ENCODE peak calls at places on chromosome 3, in four cellular contexts. I, S, R and U are unnamed samples.

GRCh38 chr3:125715651-125716050 is 120.4 kb upstream of the OSBPL11 start:
- DNase-seq in I (no peak), R (no peak), S (no peak), U (no peak)

GRCh38 chr3:106212658-106213222 is 343.9 kb upstream of the CBLB start:
- DNase-seq in R (peak; percentile 14), S (no peak), I (no peak), U (no peak)

GRCh38 chr3:152043620-152044019 is 170.2 kb downstream of the SUCNR1 start:
- DNase-seq in I (no peak), S (no peak), R (peak; percentile 58), U (no peak)

GRCh38 chr3:94965867-94966471 is 903.1 kb downstream of the NSUN3 start:
- DNase-seq in I (no peak), S (no peak), R (no peak), U (no peak)

GRCh38 chr3:23648965-23649328 is 156.8 kb upstream of the UBE2E1 start:
- DNase-seq in I (no peak), S (no peak), R (no peak), U (no peak)

GRCh38 chr3:49165771-49166751 is at the start of gene CCDC71:
- DNase-seq in I (no peak), S (peak; percentile 64), R (peak; percentile 62), U (no peak)

GRCh38 chr3:16378415-16378814 is 113.4 kb downstream of the OXNAD1 start:
- DNase-seq in R (no peak), I (no peak), S (no peak), U (no peak)

GRCh38 chr3:149901770-149902169 is 68.9 kb downstream of the PFN2 start:
- DNase-seq in S (no peak), R (no peak), I (no peak), U (no peak)

GRCh38 chr3:122773856-122774535 is 19.6 kb downstream of the HSPBAP1 start:
- DNase-seq in R (no peak), S (no peak), I (no peak), U (no peak)

GRCh38 chr3:14537590-14538450 is 2.3 kb downstream of the GRIP2 start:
- DNase-seq in I (no peak), S (no peak), R (no peak), U (no peak)

GRCh38 chr3:81726735-81727134 is 34.7 kb downstream of the GBE1 start:
- DNase-seq in I (no peak), S (peak; percentile 79), R (peak; percentile 81), U (no peak)

GRCh38 chr3:52453496-52454234 is at the start of gene TNNC1:
- DNase-seq in S (no peak), R (no peak), I (no peak), U (no peak)

GRCh38 chr3:170429050-170429449 is 10.4 kb downstream of the CLDN11 start:
- DNase-seq in S (no peak), R (peak; percentile 57), I (no peak), U (no peak)

GRCh38 chr3:121748638-121749275 is 784 bp downstream of the GOLGB1 start:
- DNase-seq in R (peak; percentile 34), I (no peak), S (peak; percentile 64), U (peak; percentile 14)

GRCh38 chr3:13189639-13190375 is 116.6 kb upstream of the IQSEC1 start:
- DNase-seq in R (peak; percentile 8), S (peak; percentile 6), I (no peak), U (peak; percentile 1)

GRCh38 chr3:154552338-154552737 is 122.3 kb upstream of the GPR149 start:
- DNase-seq in R (no peak), S (no peak), I (no peak), U (no peak)

GRCh38 chr3:84885199-84885882 is 73.4 kb upstream of the CADM2 start:
- DNase-seq in I (no peak), S (no peak), R (no peak), U (no peak)

GRCh38 chr3:143529018-143529478 is 319.2 kb downstream of the SLC9A9 start:
- DNase-seq in R (peak; percentile 79), I (no peak), S (peak; percentile 77), U (no peak)

GRCh38 chr3:151795276-151795675 is 18.6 kb upstream of the AADAC start:
- DNase-seq in I (no peak), R (peak; percentile 89), S (peak; percentile 91), U (peak; percentile 52)

GRCh38 chr3:38648659-38649499 is 608 bp downstream of the SCN5A start:
- DNase-seq in R (no peak), I (no peak), S (no peak), U (no peak)

GRCh38 chr3:140428380-140428779 is 249.5 kb upstream of the TRIM42 start:
- DNase-seq in I (no peak), S (no peak), R (no peak), U (no peak)

GRCh38 chr3:38438421-38438820 is 15.3 kb upstream of the ACVR2B start:
- DNase-seq in I (no peak), R (no peak), S (peak; percentile 42), U (no peak)

GRCh38 chr3:53773586-53774368 is 72.4 kb downstream of the CHDH start:
- DNase-seq in I (no peak), S (peak; percentile 89), R (peak; percentile 97), U (peak; percentile 46)

GRCh38 chr3:69200384-69201068 is 78.1 kb upstream of the LMOD3 start:
- DNase-seq in R (peak; percentile 49), S (peak; percentile 78), I (no peak), U (peak; percentile 27)

GRCh38 chr3:42507252-42507651 is 4.8 kb downstream of the VIPR1 start:
- DNase-seq in I (no peak), S (no peak), R (no peak), U (no peak)

GRCh38 chr3:94619643-94620042 is 556.8 kb downstream of the NSUN3 start:
- DNase-seq in S (no peak), R (no peak), I (no peak), U (no peak)

GRCh38 chr3:150248116-150248864 is 159.8 kb upstream of the TSC22D2 start:
- DNase-seq in R (peak; percentile 88), S (peak; percentile 48), I (no peak), U (peak; percentile 73)

GRCh38 chr3:154931484-154931883 is 148.6 kb upstream of the MME start:
- DNase-seq in S (peak; percentile 82), R (peak; percentile 61), I (no peak), U (peak; percentile 75)

GRCh38 chr3:171883893-171884279 is 40.7 kb downstream of the TMEM212 start:
- DNase-seq in I (no peak), S (no peak), R (no peak), U (no peak)
- H3K4me3 ChIP-seq in I (no peak overlapping the region), S (no peak overlapping the region), R (no peak overlapping the region), U (no peak overlapping the region)

DNA sequence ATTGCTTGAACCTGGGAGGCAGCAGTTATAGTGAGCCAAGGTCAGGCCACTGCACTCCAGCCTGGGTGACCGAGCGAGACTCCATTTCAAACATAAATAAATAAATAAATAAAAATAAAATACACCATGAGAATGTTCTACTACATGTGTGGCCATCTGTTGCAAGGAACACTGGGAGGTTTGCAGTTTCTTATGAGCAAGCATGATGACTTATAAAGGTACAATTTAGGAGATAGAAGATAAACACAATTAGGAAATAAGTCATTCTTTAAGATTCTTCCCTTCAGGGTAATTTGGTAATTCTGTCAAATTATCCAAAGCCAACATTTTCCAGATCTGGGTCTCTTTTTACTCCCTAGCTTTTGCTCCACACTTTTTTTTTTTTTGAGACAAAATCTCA is 13.4 kb downstream of the HTR3C start:
- DNase-seq in I (no peak), S (peak; percentile 30), R (no peak), U (no peak)
- H3K4me3 ChIP-seq in I (no peak overlapping the region), S (no peak overlapping the region), R (no peak overlapping the region), U (no peak overlapping the region)

DNA sequence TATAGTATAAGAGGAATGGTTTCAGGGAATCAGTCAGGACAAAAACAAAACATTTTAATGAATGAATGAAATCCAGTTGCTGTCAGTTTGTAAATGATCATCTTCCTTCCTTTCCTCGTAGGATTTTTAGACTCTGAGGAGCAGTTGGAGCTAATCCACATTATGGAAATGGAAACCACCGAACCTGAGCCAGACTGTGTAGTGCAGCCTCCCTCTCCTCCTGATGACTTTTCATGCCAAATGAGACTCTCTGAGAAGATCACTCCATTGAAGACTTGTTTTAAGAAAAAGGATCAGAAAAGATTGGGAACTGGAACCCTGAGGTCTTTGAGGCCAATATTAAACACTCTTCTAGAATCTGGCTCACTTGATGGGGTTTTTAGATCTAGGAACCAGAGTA is 3.1 kb downstream of the TIPARP start:
- DNase-seq in S (no peak), I (no peak), R (peak; percentile 50), U (no peak)
- H3K4me3 ChIP-seq in S (no peak overlapping the region), I (peak overlapping the region; percentile 0), R (peak overlapping the region; percentile 85), U (peak overlapping the region; percentile 80)

GRCh38 chr3:59267021-59267420 is 217.2 kb upstream of the CFAP20DC start:
- DNase-seq in R (peak; percentile 24), I (no peak), S (no peak), U (no peak)
- H3K4me3 ChIP-seq in R (no peak overlapping the region), I (no peak overlapping the region), S (no peak overlapping the region), U (no peak overlapping the region)

DNA sequence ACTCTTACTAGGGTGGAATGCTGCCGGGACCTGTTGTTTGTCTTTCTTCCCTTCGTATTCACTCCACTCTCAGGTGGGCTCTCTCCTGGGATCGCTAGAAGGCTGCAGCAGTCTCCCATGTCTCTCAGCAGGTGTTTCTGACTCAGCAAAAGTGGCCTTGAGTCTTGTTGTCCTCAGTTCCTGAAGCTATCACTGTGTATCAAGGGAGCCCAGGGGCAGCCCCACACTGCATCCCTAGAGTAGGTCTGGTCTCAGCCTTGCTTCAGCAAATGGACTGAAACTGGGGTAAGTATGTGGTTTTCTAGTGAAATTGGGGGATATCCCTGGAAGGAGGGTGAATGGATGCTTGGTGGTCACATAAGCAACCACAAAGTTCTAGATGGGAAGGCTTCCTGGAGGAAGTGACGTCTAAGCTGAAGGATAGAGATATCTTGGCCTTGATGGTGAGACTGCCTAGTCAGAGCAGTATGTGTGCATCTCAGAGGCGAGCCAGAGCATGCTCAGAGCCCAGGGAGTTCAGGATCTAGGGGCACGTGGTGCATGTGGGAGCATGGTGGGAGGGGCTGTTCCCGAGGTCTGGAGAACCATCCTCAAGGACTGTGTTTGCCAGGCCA is 38.4 kb downstream of the TMEM158 start:
- DNase-seq in I (no peak), R (no peak), S (no peak), U (no peak)
- H3K4me3 ChIP-seq in I (no peak overlapping the region), R (no peak overlapping the region), S (no peak overlapping the region), U (no peak overlapping the region)

GRCh38 chr3:62749657-62750056 is 125.6 kb downstream of the CADPS start:
- DNase-seq in S (no peak), R (no peak), I (no peak), U (no peak)
- H3K4me3 ChIP-seq in S (no peak overlapping the region), R (no peak overlapping the region), I (no peak overlapping the region), U (no peak overlapping the region)

GRCh38 chr3:160893207-160893606 is 137.2 kb downstream of the PPM1L start:
- DNase-seq in S (no peak), R (no peak), I (no peak), U (no peak)
- H3K4me3 ChIP-seq in S (no peak overlapping the region), R (no peak overlapping the region), I (no peak overlapping the region), U (no peak overlapping the region)

GRCh38 chr3:46354478-46354877 is 567 bp downstream of the CCR2 start:
- DNase-seq in I (no peak), S (no peak), R (no peak), U (no peak)
- H3K4me3 ChIP-seq in I (peak overlapping the region; percentile 40), S (no peak overlapping the region), R (no peak overlapping the region), U (no peak overlapping the region)

GRCh38 chr3:189419022-189419421 is 212.2 kb upstream of the TP63 start:
- DNase-seq in I (no peak), S (no peak), R (no peak), U (no peak)
- H3K4me3 ChIP-seq in I (no peak overlapping the region), S (no peak overlapping the region), R (no peak overlapping the region), U (no peak overlapping the region)